ENCODE peak calls at places on chromosome 4, in four cellular contexts. C is coronary artery; T is stimulated activated CD4-positive, alpha-beta T cell treated with anti-CD3 and anti-CD28 coated beads, Interleukin-4, amount 100 ng/mL, for 1 hour; F is PC-3. K is an unnamed sample.

GRCh38 chr4:101464596-101464995 is 117.3 kb upstream of the PPP3CA start:
- DNase-seq in F (no peak), C (no peak), T (no peak), K (no peak)

GRCh38 chr4:128782076-128782715 is 27.3 kb upstream of the JADE1 start:
- DNase-seq in C (no peak), T (peak), F (peak), K (no peak)

GRCh38 chr4:158013858-158014257 is 159.0 kb downstream of the GASK1B start:
- DNase-seq in C (no peak), F (peak), T (no peak), K (no peak)

GRCh38 chr4:72959411-72959810 is 110.1 kb downstream of the COX18 start:
- DNase-seq in T (no peak), C (no peak), F (no peak), K (no peak)

GRCh38 chr4:2637956-2638552 is 101.6 kb downstream of the FAM193A start:
- DNase-seq in F (no peak), C (no peak), T (no peak), K (peak)

GRCh38 chr4:16066586-16067128 is 17.2 kb downstream of the PROM1 start:
- DNase-seq in F (no peak), T (no peak), C (no peak), K (no peak)

GRCh38 chr4:166527500-166527899 is 654.5 kb downstream of the TLL1 start:
- DNase-seq in C (no peak), F (peak), T (no peak), K (no peak)

GRCh38 chr4:163623787-163624186 is 129.3 kb downstream of the TMA16 start:
- DNase-seq in F (no peak), T (no peak), C (no peak), K (no peak)

GRCh38 chr4:158446106-158446505 is 75.6 kb upstream of the RXFP1 start:
- DNase-seq in T (no peak), F (peak), C (no peak), K (no peak)

GRCh38 chr4:185730387-185730786 is 81.6 kb downstream of the SORBS2 start:
- DNase-seq in C (no peak), T (no peak), F (no peak), K (no peak)

GRCh38 chr4:156827519-156827918 is 144.1 kb downstream of the PDGFC start:
- DNase-seq in C (no peak), T (no peak), F (no peak), K (no peak)

GRCh38 chr4:55947254-55947882 is 1.4 kb upstream of the CEP135 start:
- DNase-seq in C (no peak), T (peak), F (no peak), K (no peak)

GRCh38 chr4:135941671-135942070 is 1590.6 kb downstream of the PCDH18 start:
- DNase-seq in C (no peak), T (no peak), F (no peak), K (no peak)

GRCh38 chr4:55363618-55364420 is 17.8 kb downstream of the SRD5A3 start:
- DNase-seq in C (no peak), F (no peak), T (no peak), K (no peak)

GRCh38 chr4:55524844-55525571 is 21.7 kb downstream of the CLOCK start:
- DNase-seq in F (no peak), T (no peak), C (no peak), K (no peak)

GRCh38 chr4:176034498-176034897 is 31.1 kb upstream of the WDR17 start:
- DNase-seq in T (no peak), F (peak), C (no peak), K (no peak)

GRCh38 chr4:48340276-48340904 is 939 bp upstream of the SLAIN2 start:
- DNase-seq in F (peak), T (peak), C (no peak), K (no peak)